ENCODE peak calls at places on chromosomes 1 and 21, in eight cellular contexts. U is HCT116, N is K562, G is OCI-LY7, K is testis, T is fibroblast of lung, I is colonic mucosa, S is left ventricle myocardium inferior. P is an unnamed sample.

GRCh38 chr1:8809342-8809736 is 8.1 kb downstream of the RERE start:
- DNase-seq in G (no peak), N (no peak), K (no peak), S (no peak), I (no peak), T (no peak), U (no peak), P (no peak)

GRCh38 chr1:170471310-170471839 is 60.6 kb upstream of the GORAB start:
- DNase-seq in S (no peak), G (no peak), U (no peak), N (no peak), T (peak; percentile 56), K (no peak), I (no peak), P (no peak)

GRCh38 chr1:96306809-96307208 is 414.8 kb upstream of the PTBP2 start:
- DNase-seq in S (no peak), U (no peak), K (no peak), N (no peak), T (peak; percentile 79), I (no peak), G (no peak), P (no peak)

GRCh38 chr1:102593276-102593675 is 515.0 kb downstream of the COL11A1 start:
- DNase-seq in T (peak; percentile 19), U (no peak), K (no peak), G (no peak), I (no peak), N (no peak), S (no peak), P (no peak)

GRCh38 chr1:243345205-243345604 is 89.4 kb downstream of the SDCCAG8 start:
- DNase-seq in S (no peak), N (no peak), T (no peak), K (peak; percentile 70), U (no peak), G (no peak), I (no peak), P (no peak)

GRCh38 chr21:38596264-38597042 is 98.2 kb upstream of the ERG start:
- DNase-seq in T (peak; percentile 31), S (no peak), K (no peak), U (no peak), N (no peak), I (no peak), G (no peak), P (no peak)

GRCh38 chr1:14682941-14683340 is 84.5 kb downstream of the KAZN start:
- DNase-seq in S (no peak), K (no peak), T (no peak), G (no peak), N (no peak), I (no peak), U (no peak), P (peak; percentile 75)

GRCh38 chr1:40394456-40395172 is 21.1 kb downstream of the SMAP2 start:
- DNase-seq in I (no peak), T (peak; percentile 59), K (no peak), U (no peak), N (no peak), S (no peak), G (no peak), P (no peak)

GRCh38 chr1:6588893-6589481 is 9.2 kb downstream of the ZBTB48 start:
- DNase-seq in K (no peak), U (no peak), N (no peak), S (no peak), T (no peak), G (no peak), I (no peak), P (no peak)

GRCh38 chr1:29043270-29043971 is 80.3 kb downstream of the TMEM200B start:
- DNase-seq in N (no peak), I (no peak), G (no peak), S (no peak), T (no peak), K (peak; percentile 51), U (no peak), P (no peak)

GRCh38 chr1:22638476-22639234 is 2.2 kb downstream of the C1QA start:
- DNase-seq in S (no peak), N (no peak), K (no peak), T (no peak), U (no peak), G (no peak), I (no peak), P (no peak)

GRCh38 chr1:22641247-22641646 is 2.2 kb upstream of the C1QC start:
- DNase-seq in S (no peak), U (no peak), G (no peak), I (no peak), T (no peak), K (no peak), N (no peak), P (no peak)

GRCh38 chr1:22637952-22638445 is 1.6 kb downstream of the C1QA start:
- DNase-seq in K (no peak), N (no peak), I (no peak), S (no peak), U (no peak), T (no peak), G (no peak), P (no peak)

GRCh38 chr1:22636927-22637326 is 499 bp downstream of the C1QA start:
- DNase-seq in N (no peak), K (no peak), S (no peak), G (no peak), T (no peak), U (no peak), I (no peak), P (no peak)

GRCh38 chr1:22639286-22639685 is 2.9 kb downstream of the C1QA start:
- DNase-seq in N (peak; percentile 70), I (no peak), K (peak; percentile 32), U (no peak), S (peak; percentile 27), G (peak; percentile 25), T (peak; percentile 62), P (peak; percentile 89)
- TF ChIP-seq CTCF in N (peak; percentile 44), I (no peak), K (no peak), U (peak; percentile 35), S (no peak), G (peak; percentile 48), T (no peak), P (peak; percentile 55)

GRCh38 chr1:1680912-1681273 is 11.7 kb downstream of the SLC35E2B start:
- DNase-seq in G (no peak), N (no peak), K (no peak), U (no peak), S (peak; percentile 12), I (peak; percentile 52), T (no peak), P (no peak)
- H3K27ac ChIP-seq in G (no peak overlapping the region), N (no peak overlapping the region), K (no peak overlapping the region), U (no peak overlapping the region), S (no peak overlapping the region), I (no peak overlapping the region), T (no peak overlapping the region), P (no peak overlapping the region)

GRCh38 chr1:43425045-43425444 is 28.7 kb downstream of the HYI start:
- DNase-seq in I (no peak), G (no peak), K (no peak), U (no peak), N (no peak), T (no peak), S (no peak), P (no peak)
- H3K9me3 ChIP-seq in I (no peaks in the 10 kb centered on the region), G (no peaks in the 10 kb centered on the region), K (no peaks in the 10 kb centered on the region), U (no peaks in the 10 kb centered on the region), N (no peaks in the 10 kb centered on the region), T (no peaks in the 10 kb centered on the region), S (no peaks in the 10 kb centered on the region), P (no peaks in the 10 kb centered on the region)

DNA sequence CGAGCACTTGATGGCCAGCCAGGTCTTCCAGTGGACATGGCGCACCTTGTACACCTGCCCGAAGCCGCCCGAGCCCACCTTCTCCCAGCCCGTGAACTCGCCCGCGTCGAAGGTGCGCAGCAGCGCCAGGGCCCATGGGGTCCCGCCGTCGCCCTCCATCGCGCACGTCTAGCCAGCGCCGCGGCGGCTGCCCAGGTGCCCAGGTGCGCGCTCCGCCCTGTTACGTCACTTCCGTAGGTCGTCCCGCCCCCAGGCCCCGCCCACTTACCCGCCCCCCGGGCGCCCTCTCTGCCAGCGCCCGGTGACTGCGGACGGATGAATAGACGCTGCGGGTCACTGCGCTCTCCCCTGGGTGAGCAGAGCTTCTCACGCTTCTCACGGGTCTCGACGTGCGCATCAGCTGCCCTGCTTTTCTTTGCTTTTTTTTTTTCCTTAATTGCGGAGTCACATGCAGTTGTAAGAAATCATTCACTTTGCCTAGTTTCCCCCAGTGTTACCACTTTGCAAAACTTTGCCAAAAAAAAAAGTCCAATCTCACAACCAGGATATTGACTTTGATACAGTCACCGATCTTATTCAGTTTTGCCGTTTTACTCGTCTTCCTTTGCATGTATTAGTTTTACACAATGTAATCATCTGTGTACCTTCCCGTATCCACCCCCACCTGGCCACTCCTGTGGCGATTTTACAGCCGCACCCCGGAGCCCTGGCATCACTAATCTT is at the start of gene RIPK4:
- DNase-seq in N (no peak), S (no peak), G (peak; percentile 76), I (peak; percentile 91), T (peak; percentile 36), K (peak; percentile 80), U (peak; percentile 73), P (peak; percentile 97)
- TF ChIP-seq CTCF in N (no peak), S (no peak), G (no peak), I (no peak), T (no peak), K (no peak), U (no peak), P (no peak)

GRCh38 chr1:232416026-232416568 is 213.8 kb downstream of the SIPA1L2 start:
- DNase-seq in U (no peak), K (no peak), T (peak; percentile 44), N (no peak), S (no peak), I (no peak), G (no peak), P (no peak)
- H3K27ac ChIP-seq in U (no peak overlapping the region), K (no peak overlapping the region), T (no peak overlapping the region), N (no peak overlapping the region), S (no peak overlapping the region), I (no peak overlapping the region), G (no peak overlapping the region), P (no peak overlapping the region)

P was measured in endodermal cell.